ENCODE peak calls at places on chromosome 20, in ten cellular contexts. W, T, C, N, A, D, R, I, G and B are unnamed samples.

GRCh38 chr20:20073851-20074252 is 21.5 kb downstream of the CFAP61 start:
- DNase-seq in W (no peak), T (no peak), C (no peak), N (no peak), A (no peak), D (no peak), R (no peak), I (no peak), G (no peak), B (no peak)

GRCh38 chr20:52493177-52493711 is 301.7 kb upstream of the ZFP64 start:
- DNase-seq in W (peak; percentile 20), T (no peak), C (no peak), N (no peak), A (no peak), D (no peak), R (no peak), I (peak; percentile 43), G (peak; percentile 23), B (no peak)

GRCh38 chr20:878511-879307 is 37.4 kb downstream of the ANGPT4 start:
- DNase-seq in W (no peak), T (no peak), C (no peak), N (no peak), A (no peak), D (peak; percentile 41), R (no peak), I (no peak), G (peak; percentile 33), B (no peak)

GRCh38 chr20:3218307-3218988 is 9.2 kb downstream of the ITPA start:
- DNase-seq in W (peak; percentile 55), T (peak; percentile 88), C (no peak), N (peak; percentile 12), A (peak; percentile 82), D (peak; percentile 80), R (peak; percentile 75), I (peak; percentile 54), G (peak; percentile 48), B (peak; percentile 89)

GRCh38 chr20:23624307-23624706 is 13.4 kb downstream of the CST3 start:
- DNase-seq in W (no peak), T (no peak), C (no peak), N (peak; percentile 52), A (no peak), D (no peak), R (no peak), I (no peak), G (no peak), B (no peak)

GRCh38 chr20:51596656-51597388 is 54.3 kb upstream of the NFATC2 start:
- DNase-seq in W (no peak), T (no peak), C (no peak), N (no peak), A (no peak), D (no peak), R (no peak), I (no peak), G (no peak), B (no peak)

GRCh38 chr20:3706774-3707507 is 5.5 kb downstream of the SIGLEC1 start:
- DNase-seq in W (no peak), T (peak; percentile 71), C (no peak), N (no peak), A (no peak), D (peak; percentile 68), R (no peak), I (no peak), G (no peak), B (no peak)

GRCh38 chr20:18267815-18268214 is 20.5 kb upstream of the ZNF133 start:
- DNase-seq in W (no peak), T (no peak), C (no peak), N (no peak), A (no peak), D (no peak), R (no peak), I (no peak), G (no peak), B (no peak)

GRCh38 chr20:9886227-9886626 is 47.4 kb upstream of the PAK5 start:
- DNase-seq in W (no peak), T (no peak), C (no peak), N (peak; percentile 44), A (no peak), D (no peak), R (no peak), I (peak; percentile 65), G (no peak), B (no peak)

GRCh38 chr20:9884666-9885065 is 45.8 kb upstream of the PAK5 start:
- DNase-seq in W (no peak), T (no peak), C (no peak), N (no peak), A (no peak), D (no peak), R (no peak), I (no peak), G (no peak), B (no peak)

GRCh38 chr20:9878096-9878495 is 39.2 kb upstream of the PAK5 start:
- DNase-seq in W (no peak), T (no peak), C (no peak), N (no peak), A (no peak), D (no peak), R (no peak), I (peak; percentile 15), G (no peak), B (no peak)

GRCh38 chr20:9889270-9889981 is 50.5 kb upstream of the PAK5 start:
- DNase-seq in W (no peak), T (no peak), C (no peak), N (no peak), A (no peak), D (no peak), R (no peak), I (peak; percentile 66), G (no peak), B (no peak)

DNA sequence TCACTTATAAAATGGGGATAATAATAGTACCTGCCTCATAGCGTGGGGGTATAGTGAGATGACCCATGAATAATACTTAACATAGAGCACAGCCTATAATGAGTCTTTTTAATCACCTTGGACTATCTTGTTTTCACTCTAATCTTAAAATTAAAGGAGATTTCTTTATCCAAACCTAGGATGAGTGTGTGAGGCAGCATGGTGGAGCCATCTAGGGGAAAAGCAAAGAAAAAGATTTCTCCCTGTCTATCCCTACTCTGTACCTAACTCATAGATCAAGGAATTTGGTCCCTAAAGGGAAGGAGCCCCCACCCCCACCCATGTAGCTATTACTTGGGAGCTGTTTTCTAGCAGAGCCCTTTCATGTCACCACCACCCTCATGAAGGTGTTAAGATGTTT is 45.2 kb upstream of the PAK5 start:
- DNase-seq in W (no peak), T (no peak), C (no peak), N (no peak), A (no peak), D (no peak), R (no peak), I (peak; percentile 15), G (no peak), B (no peak)
- H3K4me3 ChIP-seq in W (no peak overlapping the region), T (no peak overlapping the region), C (no peak overlapping the region), N (no peak overlapping the region), A (no peak overlapping the region), D (no peak overlapping the region), R (no peak overlapping the region), I (no peak overlapping the region), G (no peak overlapping the region), B (no peak overlapping the region)

DNA sequence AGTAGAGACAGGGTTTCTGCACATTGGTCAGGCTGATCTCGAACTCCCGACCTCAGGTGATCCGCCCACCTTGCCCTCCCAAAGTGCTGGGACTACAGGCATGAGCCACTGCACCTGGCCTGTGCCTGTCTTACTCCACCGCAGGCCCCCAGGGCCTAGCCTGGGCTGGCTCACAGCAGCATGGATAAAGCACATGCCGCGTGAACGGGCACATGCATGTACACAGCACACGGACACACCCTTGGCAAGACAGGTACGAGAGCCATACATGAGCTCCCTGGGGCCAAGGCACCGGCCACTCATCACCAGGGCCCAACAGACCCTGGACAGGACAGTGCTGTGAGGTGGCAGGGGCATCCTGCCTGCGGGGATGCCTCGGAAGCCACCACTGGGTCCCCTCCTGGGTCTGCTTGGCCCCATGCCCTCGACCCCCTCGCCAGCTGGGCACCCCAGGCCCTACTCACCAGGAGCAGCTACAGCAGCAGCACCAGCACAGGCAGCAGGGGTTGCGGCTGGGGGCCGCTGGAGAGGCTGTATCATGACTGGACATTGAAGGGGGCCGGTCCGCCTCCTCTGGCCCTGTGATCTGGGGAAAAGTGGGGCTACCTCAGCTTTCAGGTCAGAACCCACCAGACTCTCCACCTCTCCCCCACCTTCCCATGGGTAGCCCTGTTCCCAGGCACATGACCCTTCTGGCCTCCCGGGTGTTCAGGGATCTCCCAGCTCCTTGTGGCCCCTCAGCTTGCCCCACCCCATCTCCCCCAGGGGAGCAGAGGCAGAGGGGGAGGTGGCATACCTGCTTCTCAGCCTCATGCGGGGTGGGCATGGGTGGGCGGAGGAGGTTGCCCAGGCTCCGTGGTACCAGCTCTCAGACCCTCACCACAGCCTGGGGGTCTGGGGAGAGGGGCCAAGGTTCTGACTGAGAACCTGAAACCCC is 3.0 kb downstream of the RGS19 start:
- DNase-seq in W (no peak), T (no peak), C (no peak), N (no peak), A (no peak), D (no peak), R (no peak), I (no peak), G (no peak), B (no peak)
- H3K4me1 ChIP-seq in W (peaks cover 33% of the 10 kb centered on the region), T (peaks cover 17% of the 10 kb centered on the region), C (no peaks in the 10 kb centered on the region), N (peaks cover 13% of the 10 kb centered on the region), A (peaks cover 30% of the 10 kb centered on the region), D (peaks cover 17% of the 10 kb centered on the region), R (peaks cover 37% of the 10 kb centered on the region), I (no peaks in the 10 kb centered on the region), G (peaks cover 9% of the 10 kb centered on the region), B (no peaks in the 10 kb centered on the region)

GRCh38 chr20:35499271-35499670 is 30.2 kb downstream of the C20orf173 start:
- DNase-seq in W (no peak), T (no peak), C (no peak), N (no peak), A (no peak), D (no peak), R (no peak), I (no peak), G (no peak), B (no peak)

GRCh38 chr20:35497320-35497719 is 32.1 kb downstream of the C20orf173 start:
- DNase-seq in W (no peak), T (no peak), C (peak; percentile 46), N (no peak), A (no peak), D (no peak), R (no peak), I (no peak), G (no peak), B (no peak)

GRCh38 chr20:35492352-35492751 is 37.0 kb downstream of the CEP250 start:
- DNase-seq in W (no peak), T (peak; percentile 15), C (no peak), N (no peak), A (no peak), D (no peak), R (no peak), I (no peak), G (no peak), B (no peak)

GRCh38 chr20:35497780-35498189 is 31.7 kb downstream of the C20orf173 start:
- DNase-seq in W (peak; percentile 79), T (peak; percentile 49), C (peak; percentile 80), N (no peak), A (no peak), D (peak; percentile 6), R (no peak), I (no peak), G (peak; percentile 64), B (peak; percentile 86)

DNA sequence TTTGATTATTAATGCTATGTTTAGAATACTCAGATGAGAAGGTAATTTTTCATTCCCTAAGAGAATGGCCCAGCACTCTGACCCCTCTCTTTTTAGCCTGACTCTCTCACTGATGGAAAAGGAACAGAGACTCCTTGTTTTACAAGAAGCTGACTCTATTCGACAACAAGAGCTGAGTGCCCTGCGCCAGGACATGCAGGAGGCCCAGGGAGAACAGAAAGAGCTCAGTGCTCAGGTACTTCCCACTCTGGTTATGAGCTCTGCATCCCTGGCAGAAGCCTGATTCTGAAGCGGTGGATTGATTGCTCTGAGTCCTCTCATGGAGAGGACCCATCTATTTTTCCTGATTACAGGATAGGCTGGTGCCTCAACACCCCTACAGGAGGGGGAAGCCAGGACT is 33.0 kb downstream of the C20orf173 start:
- DNase-seq in W (no peak), T (peak; percentile 25), C (no peak), N (no peak), A (no peak), D (no peak), R (no peak), I (no peak), G (no peak), B (no peak)
- H3K27ac ChIP-seq in W (no peak overlapping the region), T (no peak overlapping the region), C (no peak overlapping the region), N (no peak overlapping the region), A (no peak overlapping the region), D (no peak overlapping the region), R (no peak overlapping the region), I (no peak overlapping the region), G (peak overlapping the region; percentile 22), B (no peak overlapping the region)

GRCh38 chr20:49677777-49678758 is 35.6 kb downstream of the B4GALT5 start:
- DNase-seq in W (no peak), T (no peak), C (no peak), N (no peak), A (no peak), D (no peak), R (peak; percentile 55), I (peak; percentile 65), G (no peak), B (no peak)
- H3K4me3 ChIP-seq in W (no peak overlapping the region), T (no peak overlapping the region), C (no peak overlapping the region), N (no peak overlapping the region), A (no peak overlapping the region), D (no peak overlapping the region), R (no peak overlapping the region), I (no peak overlapping the region), G (no peak overlapping the region), B (no peak overlapping the region)